ENCODE peak calls at places on chromosomes 3 and 15, in nine cellular contexts. J is H9, Q is SJCRH30, L is heart left ventricle, B is tibial artery, R is endothelial cell of umbilical vein, C is mammary epithelial cell, Y is adrenal gland, W is HepG2. H is an unnamed sample. For H3K9me3 and H3K4me1, the result is how much of the 10 kb centered on the place peaks cover.

GRCh38 chr3:128502712-128503111 is 9.7 kb upstream of the GATA2 start:
- DNase-seq in J (peak), Q (no peak), L (no peak), B (no peak), R (no peak), C (no peak), Y (no peak), W (no peak), H (no peak)

GRCh38 chr3:62732183-62732904 is 142.9 kb downstream of the CADPS start:
- DNase-seq in J (no peak), Q (no peak), L (no peak), B (no peak), R (no peak), C (no peak), Y (no peak), W (peak), H (no peak)

GRCh38 chr3:133152056-133152455 is 113.9 kb downstream of the TMEM108 start:
- DNase-seq in J (no peak), Q (no peak), L (no peak), B (no peak), R (no peak), C (no peak), Y (no peak), W (no peak), H (no peak)

GRCh38 chr15:45105586-45105985 is 8.4 kb downstream of the DUOX2 start:
- DNase-seq in J (no peak), Q (no peak), L (no peak), B (no peak), R (no peak), C (no peak), Y (no peak), W (no peak), H (no peak)

GRCh38 chr15:85932391-85932790 is 137.7 kb upstream of the KLHL25 start:
- DNase-seq in J (no peak), Q (no peak), L (no peak), B (no peak), R (no peak), C (no peak), Y (no peak), W (no peak), H (no peak)

GRCh38 chr3:185527364-185527763 is 25.0 kb downstream of the LIPH start:
- DNase-seq in J (no peak), Q (no peak), L (no peak), B (no peak), R (no peak), C (no peak), Y (no peak), W (peak), H (no peak)

GRCh38 chr15:71780349-71780976 is 29.9 kb upstream of the NR2E3 start:
- DNase-seq in J (peak), Q (peak), L (no peak), B (peak), R (peak), C (peak), Y (peak), W (peak), H (peak)

GRCh38 chr3:113638910-113639309 is 57.5 kb downstream of the USF3 start:
- DNase-seq in J (no peak), Q (no peak), L (no peak), B (no peak), R (no peak), C (no peak), Y (no peak), W (no peak), H (no peak)

GRCh38 chr15:65580287-65580686 is 30.6 kb downstream of the INTS14 start:
- DNase-seq in J (no peak), Q (no peak), L (no peak), B (no peak), R (no peak), C (peak), Y (no peak), W (peak), H (peak)

GRCh38 chr3:14481646-14482036 is 58.5 kb downstream of the GRIP2 start:
- DNase-seq in J (no peak), Q (no peak), L (no peak), B (no peak), R (no peak), C (no peak), Y (no peak), W (no peak), H (no peak)

GRCh38 chr3:24684506-24685023 is 189.9 kb upstream of the THRB start:
- DNase-seq in J (peak), Q (no peak), L (no peak), B (no peak), R (no peak), C (no peak), Y (no peak), W (no peak), H (no peak)

GRCh38 chr3:16741103-16741758 is 136.0 kb upstream of the DAZL start:
- DNase-seq in J (no peak), Q (no peak), L (no peak), B (peak), R (no peak), C (peak), Y (peak), W (no peak), H (peak)

GRCh38 chr15:68113751-68114150 is 59.6 kb downstream of the PIAS1 start:
- DNase-seq in J (no peak), Q (no peak), L (no peak), B (no peak), R (no peak), C (no peak), Y (no peak), W (no peak), H (no peak)

GRCh38 chr15:74263473-74263872 is 27.3 kb downstream of the CCDC33 start:
- DNase-seq in J (no peak), Q (no peak), L (no peak), B (no peak), R (no peak), C (peak), Y (no peak), W (no peak), H (no peak)

GRCh38 chr3:64084640-64085039 is 61.3 kb upstream of the PSMD6 start:
- DNase-seq in J (no peak), Q (no peak), L (no peak), B (no peak), R (no peak), C (peak), Y (no peak), W (peak), H (peak)

GRCh38 chr3:109165905-109166304 is 29.4 kb downstream of the C3orf85 start:
- DNase-seq in J (no peak), Q (no peak), L (no peak), B (no peak), R (no peak), C (no peak), Y (no peak), W (no peak), H (no peak)

GRCh38 chr3:11128682-11129632 is 25.3 kb upstream of the HRH1 start:
- DNase-seq in J (no peak), Q (no peak), L (no peak), B (no peak), R (no peak), C (peak), Y (no peak), W (no peak), H (no peak)

GRCh38 chr3:125055165-125055912 is 458 bp downstream of the HEG1 start:
- DNase-seq in J (no peak), Q (peak), L (peak), B (no peak), R (no peak), C (no peak), Y (peak), W (no peak), H (no peak)

GRCh38 chr3:112498916-112499315 is 356 bp downstream of the BTLA start:
- DNase-seq in J (no peak), Q (no peak), L (no peak), B (no peak), R (no peak), C (no peak), Y (no peak), W (no peak), H (no peak)

GRCh38 chr3:125160911-125161371 is 51.6 kb downstream of the SLC12A8 start:
- DNase-seq in J (no peak), Q (no peak), L (no peak), B (no peak), R (peak), C (no peak), Y (no peak), W (no peak), H (no peak)

GRCh38 chr15:77898811-77899730 is 178.4 kb downstream of the TBC1D2B start:
- DNase-seq in J (no peak), Q (no peak), L (peak), B (peak), R (no peak), C (no peak), Y (no peak), W (no peak), H (no peak)

GRCh38 chr3:170414202-170414663 is 4.4 kb upstream of the CLDN11 start:
- DNase-seq in J (no peak), Q (peak), L (no peak), B (no peak), R (peak), C (peak), Y (peak), W (peak), H (peak)

GRCh38 chr15:91021516-91022074 is 799 bp downstream of the VPS33B start:
- DNase-seq in J (no peak), Q (no peak), L (no peak), B (no peak), R (no peak), C (peak), Y (no peak), W (peak), H (no peak)

GRCh38 chr3:144502398-144502797 is 530.8 kb downstream of the DIPK2A start:
- DNase-seq in J (no peak), Q (no peak), L (no peak), B (no peak), R (no peak), C (no peak), Y (no peak), W (no peak), H (no peak)

GRCh38 chr3:143825513-143825912 is 22.8 kb downstream of the SLC9A9 start:
- DNase-seq in J (no peak), Q (no peak), L (no peak), B (no peak), R (peak), C (no peak), Y (no peak), W (no peak), H (no peak)

GRCh38 chr15:74318376-74319137 is 48.9 kb downstream of the CYP11A1 start:
- DNase-seq in J (no peak), Q (peak), L (peak), B (peak), R (no peak), C (no peak), Y (peak), W (no peak), H (peak)

GRCh38 chr3:134803051-134803505 is 8.0 kb downstream of the EPHB1 start:
- DNase-seq in J (no peak), Q (no peak), L (no peak), B (no peak), R (no peak), C (no peak), Y (no peak), W (no peak), H (no peak)

GRCh38 chr15:61584410-61584809 is 355.3 kb upstream of the RORA start:
- DNase-seq in J (no peak), Q (peak), L (no peak), B (no peak), R (peak), C (peak), Y (no peak), W (no peak), H (no peak)

GRCh38 chr15:47887181-47887580 is 169.9 kb downstream of the SEMA6D start:
- DNase-seq in J (no peak), Q (no peak), L (no peak), B (no peak), R (no peak), C (no peak), Y (no peak), W (no peak), H (no peak)

GRCh38 chr3:149247929-149248691 is 26.5 kb upstream of the CP start:
- DNase-seq in J (no peak), Q (peak), L (no peak), B (no peak), R (peak), C (peak), Y (no peak), W (peak), H (no peak)
- H3K27ac ChIP-seq in J (no peak), Q (no peak), L (peak), B (peak), R (peak), C (no peak), Y (no peak), W (peak), H (no peak)

DNA sequence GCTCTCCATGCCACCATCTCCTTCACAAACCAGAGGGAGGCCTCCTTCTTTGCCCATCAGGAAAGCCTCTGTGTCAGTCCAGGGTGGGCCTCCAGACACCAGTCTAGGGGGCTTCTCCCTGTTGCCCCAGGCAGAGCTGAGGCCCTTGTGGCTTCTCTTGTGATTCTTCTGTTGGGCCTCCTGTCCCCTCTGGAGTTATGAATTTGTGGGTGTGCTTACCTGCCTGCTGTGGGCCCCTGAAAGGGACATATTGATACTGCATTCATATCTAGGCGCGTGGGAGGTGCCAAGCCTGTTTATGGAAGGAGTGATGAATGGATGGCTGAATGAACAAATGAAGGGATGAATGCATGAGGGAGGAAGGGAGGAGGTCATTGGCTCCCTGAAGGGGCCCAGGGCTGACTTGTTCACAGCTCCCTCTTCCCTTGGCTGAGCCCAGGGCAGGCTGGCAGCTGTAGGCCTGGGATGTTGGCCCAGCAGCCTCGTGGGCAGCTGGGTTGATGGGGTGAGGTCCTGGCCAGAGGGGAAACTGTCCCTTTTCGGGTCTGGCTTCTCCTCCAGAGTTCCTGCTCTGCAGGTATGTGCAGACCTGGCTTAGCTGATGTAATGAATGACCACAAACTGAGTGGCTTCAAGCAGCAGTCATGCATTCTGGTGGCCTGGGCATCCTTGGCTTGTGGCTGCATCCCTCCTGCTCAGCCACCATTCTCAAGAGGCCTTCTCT is 195.4 kb downstream of the GOLGA6L6 start:
- DNase-seq in J (peak), Q (no peak), L (no peak), B (peak), R (no peak), C (peak), Y (peak), W (no peak), H (no peak)
- H3K9me3 ChIP-seq in J (half or more), Q (under half), L (under half), B (under half), R (half or more), C (under half), Y (under half), W (under half), H (under half)

GRCh38 chr3:39848365-39848764 is 39.0 kb downstream of the MYRIP start:
- DNase-seq in J (no peak), Q (no peak), L (no peak), B (no peak), R (no peak), C (no peak), Y (no peak), W (no peak), H (no peak)

GRCh38 chr3:39839504-39839903 is 30.1 kb downstream of the MYRIP start:
- DNase-seq in J (no peak), Q (no peak), L (no peak), B (no peak), R (no peak), C (no peak), Y (no peak), W (no peak), H (no peak)

DNA sequence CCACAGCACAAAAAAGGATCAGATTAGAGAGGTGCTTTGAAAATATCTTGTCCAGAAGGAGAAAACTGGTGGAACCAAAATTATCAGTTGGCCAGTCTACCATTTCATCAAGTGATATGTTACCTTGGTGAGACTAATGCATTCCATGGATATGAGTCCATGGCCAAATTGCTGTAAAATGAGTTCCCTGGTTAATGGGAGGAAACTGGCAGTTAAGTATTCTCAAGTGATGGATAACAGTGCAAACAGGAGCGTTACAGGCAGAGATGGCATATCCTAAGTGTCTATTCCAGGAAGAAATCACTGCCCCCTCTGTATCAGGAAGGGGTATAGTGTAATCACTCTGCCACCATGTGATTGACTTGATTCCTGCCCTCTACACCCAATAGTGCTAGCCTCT is 34.0 kb downstream of the MYRIP start:
- DNase-seq in J (no peak), Q (no peak), L (no peak), B (no peak), R (no peak), C (no peak), Y (no peak), W (no peak), H (no peak)
- H3K4me1 ChIP-seq in J (under half), Q (under half), L (under half), B (under half), R (under half), C (under half), Y (under half), W (under half), H (under half)

GRCh38 chr3:78879516-78879860 is 888.3 kb downstream of the ROBO1 start:
- DNase-seq in J (no peak), Q (peak), L (no peak), B (no peak), R (no peak), C (no peak), Y (no peak), W (no peak), H (no peak)

GRCh38 chr3:78878011-78878410 is 889.8 kb downstream of the ROBO1 start:
- DNase-seq in J (no peak), Q (no peak), L (no peak), B (no peak), R (no peak), C (no peak), Y (no peak), W (no peak), H (peak)

GRCh38 chr3:78878789-78879515 is 888.8 kb downstream of the ROBO1 start:
- DNase-seq in J (no peak), Q (no peak), L (no peak), B (no peak), R (no peak), C (no peak), Y (no peak), W (peak), H (no peak)

GRCh38 chr3:78875851-78876250 is 891.9 kb downstream of the ROBO1 start:
- DNase-seq in J (no peak), Q (no peak), L (no peak), B (no peak), R (peak), C (peak), Y (no peak), W (no peak), H (no peak)

GRCh38 chr3:78880588-78881461 is 887.0 kb downstream of the ROBO1 start:
- DNase-seq in J (no peak), Q (peak), L (no peak), B (no peak), R (no peak), C (no peak), Y (no peak), W (no peak), H (peak)
- H3K27ac ChIP-seq in J (no peak), Q (no peak), L (peak), B (peak), R (no peak), C (no peak), Y (no peak), W (peak), H (peak)

DNA sequence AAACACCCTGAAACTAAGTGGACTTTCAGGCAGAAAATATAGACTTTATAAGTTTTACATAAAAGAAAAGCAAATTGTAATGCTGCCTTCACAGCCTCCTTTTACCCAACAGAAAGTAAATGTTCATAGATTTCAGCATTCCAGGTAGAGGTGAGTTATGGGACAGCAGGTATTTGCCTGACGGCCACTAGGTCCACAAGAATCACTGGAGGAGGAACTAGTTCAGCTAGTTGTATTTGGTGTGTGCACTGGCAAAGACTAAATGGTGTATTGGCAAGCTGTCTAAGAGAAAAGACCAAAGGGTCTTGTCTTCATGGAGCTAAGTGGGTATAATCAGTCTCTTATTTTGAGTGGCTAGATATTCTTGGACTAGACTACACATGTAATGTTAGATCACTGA is 34.2 kb downstream of the ZNF654 start:
- DNase-seq in J (no peak), Q (no peak), L (no peak), B (no peak), R (no peak), C (no peak), Y (no peak), W (no peak), H (no peak)
- H3K9me3 ChIP-seq in J (under half), Q (under half), L (under half), B (under half), R (under half), C (under half), Y (under half), W (under half), H (under half)

H was measured in SJSA1.